ENCODE peak calls at places on chromosomes 7 and 10, in seven cellular contexts. One of them, this sample, is unnamed.

GRCh38 chr7:75650671-75651070 is 88.1 kb downstream of the HIP1 start:
- DNase-seq in SK-N-SH: peak
- DNase-seq in HCT116: no peak
- DNase-seq in GM12878: no peak
- DNase-seq in HepG2: no peak
- DNase-seq in K562: no peak
- DNase-seq in H1: no peak
- DNase-seq in this sample: no peak

GRCh38 chr10:6301482-6302083 is 98.9 kb downstream of the PFKFB3 start:
- DNase-seq in SK-N-SH: no peak
- DNase-seq in HCT116: no peak
- DNase-seq in GM12878: no peak
- DNase-seq in HepG2: no peak
- DNase-seq in K562: no peak
- DNase-seq in H1: no peak
- DNase-seq in this sample: no peak

GRCh38 chr10:4981722-4982471 is 18.7 kb downstream of the AKR1C1 start:
- DNase-seq in SK-N-SH: peak
- DNase-seq in HCT116: peak
- DNase-seq in GM12878: no peak
- DNase-seq in HepG2: peak
- DNase-seq in K562: peak
- DNase-seq in H1: peak
- DNase-seq in this sample: peak

GRCh38 chr7:5422324-5423271 is 1.0 kb downstream of the TNRC18 start:
- DNase-seq in SK-N-SH: peak
- DNase-seq in HCT116: no peak
- DNase-seq in GM12878: no peak
- DNase-seq in HepG2: peak
- DNase-seq in K562: peak
- DNase-seq in H1: no peak
- DNase-seq in this sample: no peak

GRCh38 chr10:19549503-19549902 is 266.7 kb upstream of the PLXDC2 start:
- DNase-seq in SK-N-SH: no peak
- DNase-seq in HCT116: no peak
- DNase-seq in GM12878: no peak
- DNase-seq in HepG2: no peak
- DNase-seq in K562: no peak
- DNase-seq in H1: no peak
- DNase-seq in this sample: no peak

GRCh38 chr10:114519756-114520288 is 115.5 kb upstream of the AFAP1L2 start:
- DNase-seq in SK-N-SH: no peak
- DNase-seq in HCT116: no peak
- DNase-seq in GM12878: no peak
- DNase-seq in HepG2: no peak
- DNase-seq in K562: no peak
- DNase-seq in H1: no peak
- DNase-seq in this sample: peak

GRCh38 chr7:111105269-111105668 is 14.3 kb downstream of the LRRN3 start:
- DNase-seq in SK-N-SH: no peak
- DNase-seq in HCT116: no peak
- DNase-seq in GM12878: no peak
- DNase-seq in HepG2: no peak
- DNase-seq in K562: no peak
- DNase-seq in H1: no peak
- DNase-seq in this sample: no peak

GRCh38 chr10:22658745-22659410 is 55.5 kb downstream of the PIP4K2A start:
- DNase-seq in SK-N-SH: no peak
- DNase-seq in HCT116: no peak
- DNase-seq in GM12878: no peak
- DNase-seq in HepG2: peak
- DNase-seq in K562: no peak
- DNase-seq in H1: no peak
- DNase-seq in this sample: no peak

GRCh38 chr10:52525761-52526160 is 211.7 kb downstream of the DKK1 start:
- DNase-seq in SK-N-SH: no peak
- DNase-seq in HCT116: no peak
- DNase-seq in GM12878: no peak
- DNase-seq in HepG2: no peak
- DNase-seq in K562: no peak
- DNase-seq in H1: no peak
- DNase-seq in this sample: no peak

GRCh38 chr10:58641095-58641531 is 128.4 kb downstream of the BICC1 start:
- DNase-seq in SK-N-SH: peak
- DNase-seq in HCT116: peak
- DNase-seq in GM12878: no peak
- DNase-seq in HepG2: peak
- DNase-seq in K562: no peak
- DNase-seq in H1: no peak
- DNase-seq in this sample: no peak

DNA sequence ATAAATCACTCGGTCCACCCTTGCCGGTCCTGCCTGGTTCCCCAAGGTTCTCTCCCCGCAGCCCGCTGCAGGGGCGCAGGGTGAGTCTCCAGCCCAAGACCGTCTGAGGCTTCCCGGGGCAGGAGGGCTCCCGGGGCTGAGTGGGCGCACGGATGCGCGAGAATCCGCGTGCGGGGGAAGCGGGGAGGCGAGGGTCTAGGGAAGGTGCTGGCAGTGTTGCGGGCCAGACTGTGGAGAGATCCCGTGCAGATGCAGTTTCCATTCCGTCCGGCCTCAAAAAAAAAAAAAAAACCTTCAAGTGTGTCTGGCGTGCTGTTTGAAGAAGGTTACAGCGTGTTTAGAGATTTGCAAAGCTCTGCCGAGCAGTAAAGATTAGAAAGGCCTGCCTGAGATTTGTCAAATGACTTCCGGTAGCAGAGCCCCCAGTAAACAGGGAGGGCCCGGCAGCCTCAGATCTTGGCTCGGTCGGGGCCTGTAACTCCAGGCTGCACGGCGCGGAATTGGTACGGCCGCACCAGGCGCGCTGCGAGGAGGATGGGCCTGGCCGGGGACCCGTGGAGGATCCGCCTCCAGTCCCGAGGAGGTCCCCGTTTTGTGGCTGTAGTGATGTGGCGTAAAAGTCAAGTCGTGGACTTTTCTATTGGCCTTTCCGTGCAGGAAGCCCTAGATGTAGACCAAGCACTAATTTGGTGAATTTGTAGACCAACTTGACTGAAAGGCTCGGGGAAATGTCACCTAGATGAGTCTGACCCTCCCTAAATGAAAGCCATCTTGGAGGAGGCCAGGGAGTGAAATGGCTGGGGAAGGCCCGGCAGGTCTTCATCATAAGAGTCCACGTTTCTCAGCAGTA is 293.2 kb upstream of the NFE2L3 start:
- DNase-seq in SK-N-SH: no peak
- DNase-seq in HCT116: no peak
- DNase-seq in GM12878: no peak
- DNase-seq in HepG2: no peak
- DNase-seq in K562: no peak
- DNase-seq in H1: no peak
- DNase-seq in this sample: no peak
- TF ChIP-seq JUND in SK-N-SH: no peak
- TF ChIP-seq JUND in HCT116: no peak
- TF ChIP-seq JUND in GM12878: no peak
- TF ChIP-seq JUND in HepG2: no peak
- TF ChIP-seq JUND in K562: no peak
- TF ChIP-seq JUND in H1: no peak
- TF ChIP-seq JUND in this sample: no peak

GRCh38 chr7:16918288-16918895 is 36.6 kb upstream of the AGR3 start:
- DNase-seq in SK-N-SH: peak
- DNase-seq in HCT116: peak
- DNase-seq in GM12878: no peak
- DNase-seq in HepG2: peak
- DNase-seq in K562: peak
- DNase-seq in H1: no peak
- DNase-seq in this sample: peak
- TF ChIP-seq JUND in SK-N-SH: no peak
- TF ChIP-seq JUND in HCT116: no peak
- TF ChIP-seq JUND in GM12878: no peak
- TF ChIP-seq JUND in HepG2: no peak
- TF ChIP-seq JUND in K562: no peak
- TF ChIP-seq JUND in H1: no peak
- TF ChIP-seq JUND in this sample: no peak

GRCh38 chr7:149817836-149818535 is 20.2 kb upstream of the ZNF862 start:
- DNase-seq in SK-N-SH: no peak
- DNase-seq in HCT116: no peak
- DNase-seq in GM12878: no peak
- DNase-seq in HepG2: no peak
- DNase-seq in K562: no peak
- DNase-seq in H1: no peak
- DNase-seq in this sample: no peak
- TF ChIP-seq JUND in SK-N-SH: no peak
- TF ChIP-seq JUND in HCT116: no peak
- TF ChIP-seq JUND in GM12878: no peak
- TF ChIP-seq JUND in HepG2: no peak
- TF ChIP-seq JUND in K562: no peak
- TF ChIP-seq JUND in H1: no peak
- TF ChIP-seq JUND in this sample: no peak

GRCh38 chr10:17472481-17473227 is 18.3 kb upstream of the ST8SIA6 start:
- DNase-seq in SK-N-SH: no peak
- DNase-seq in HCT116: no peak
- DNase-seq in GM12878: no peak
- DNase-seq in HepG2: no peak
- DNase-seq in K562: peak
- DNase-seq in H1: no peak
- DNase-seq in this sample: no peak

GRCh38 chr10:17475661-17476060 is 21.3 kb upstream of the ST8SIA6 start:
- DNase-seq in SK-N-SH: no peak
- DNase-seq in HCT116: no peak
- DNase-seq in GM12878: no peak
- DNase-seq in HepG2: no peak
- DNase-seq in K562: no peak
- DNase-seq in H1: no peak
- DNase-seq in this sample: no peak

GRCh38 chr10:17473228-17473950 is 19.0 kb upstream of the ST8SIA6 start:
- DNase-seq in SK-N-SH: no peak
- DNase-seq in HCT116: no peak
- DNase-seq in GM12878: no peak
- DNase-seq in HepG2: no peak
- DNase-seq in K562: no peak
- DNase-seq in H1: no peak
- DNase-seq in this sample: no peak

GRCh38 chr10:17476073-17476472 is 21.7 kb upstream of the ST8SIA6 start:
- DNase-seq in SK-N-SH: no peak
- DNase-seq in HCT116: no peak
- DNase-seq in GM12878: peak
- DNase-seq in HepG2: no peak
- DNase-seq in K562: no peak
- DNase-seq in H1: no peak
- DNase-seq in this sample: no peak

GRCh38 chr10:17474595-17474994 is 20.2 kb upstream of the ST8SIA6 start:
- DNase-seq in SK-N-SH: no peak
- DNase-seq in HCT116: peak
- DNase-seq in GM12878: no peak
- DNase-seq in HepG2: no peak
- DNase-seq in K562: peak
- DNase-seq in H1: no peak
- DNase-seq in this sample: no peak
- TF ChIP-seq JUND in SK-N-SH: no peak
- TF ChIP-seq JUND in HCT116: no peak
- TF ChIP-seq JUND in GM12878: no peak
- TF ChIP-seq JUND in HepG2: no peak
- TF ChIP-seq JUND in K562: no peak
- TF ChIP-seq JUND in H1: no peak
- TF ChIP-seq JUND in this sample: no peak

GRCh38 chr7:42236266-42237161 is 495 bp downstream of the GLI3 start:
- DNase-seq in SK-N-SH: peak
- DNase-seq in HCT116: no peak
- DNase-seq in GM12878: no peak
- DNase-seq in HepG2: no peak
- DNase-seq in K562: no peak
- DNase-seq in H1: no peak
- DNase-seq in this sample: peak
- TF ChIP-seq JUND in SK-N-SH: no peak
- TF ChIP-seq JUND in HCT116: no peak
- TF ChIP-seq JUND in GM12878: no peak
- TF ChIP-seq JUND in HepG2: no peak
- TF ChIP-seq JUND in K562: no peak
- TF ChIP-seq JUND in H1: no peak
- TF ChIP-seq JUND in this sample: no peak

GRCh38 chr10:53904506-53905241 is 896.4 kb downstream of the PCDH15 start:
- DNase-seq in SK-N-SH: no peak
- DNase-seq in HCT116: no peak
- DNase-seq in GM12878: no peak
- DNase-seq in HepG2: no peak
- DNase-seq in K562: no peak
- DNase-seq in H1: no peak
- DNase-seq in this sample: no peak

DNA sequence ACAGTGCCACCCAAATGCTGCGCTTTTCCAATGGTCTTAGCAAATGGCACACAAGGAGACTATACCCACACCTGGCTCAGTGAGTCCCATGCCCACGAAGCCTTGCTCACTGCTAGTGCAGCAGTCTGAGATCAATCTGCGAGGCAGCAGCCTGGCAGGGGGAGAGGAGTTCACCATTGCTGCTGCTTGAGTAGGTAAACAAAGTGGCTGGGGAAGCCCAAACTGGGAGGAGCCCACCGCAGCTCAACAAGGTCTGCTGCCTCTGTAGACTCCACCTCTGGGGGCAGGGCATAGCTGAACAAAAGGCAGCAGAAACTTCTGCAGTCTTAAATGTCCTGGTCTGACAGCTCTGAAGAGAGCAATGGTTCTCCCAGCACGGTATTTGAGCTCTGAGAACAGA is 891.2 kb downstream of the PCDH15 start:
- DNase-seq in SK-N-SH: no peak
- DNase-seq in HCT116: no peak
- DNase-seq in GM12878: no peak
- DNase-seq in HepG2: peak
- DNase-seq in K562: no peak
- DNase-seq in H1: no peak
- DNase-seq in this sample: peak
- TF ChIP-seq JUND in SK-N-SH: no peak
- TF ChIP-seq JUND in HCT116: no peak
- TF ChIP-seq JUND in GM12878: no peak
- TF ChIP-seq JUND in HepG2: no peak
- TF ChIP-seq JUND in K562: no peak
- TF ChIP-seq JUND in H1: no peak
- TF ChIP-seq JUND in this sample: no peak

DNA sequence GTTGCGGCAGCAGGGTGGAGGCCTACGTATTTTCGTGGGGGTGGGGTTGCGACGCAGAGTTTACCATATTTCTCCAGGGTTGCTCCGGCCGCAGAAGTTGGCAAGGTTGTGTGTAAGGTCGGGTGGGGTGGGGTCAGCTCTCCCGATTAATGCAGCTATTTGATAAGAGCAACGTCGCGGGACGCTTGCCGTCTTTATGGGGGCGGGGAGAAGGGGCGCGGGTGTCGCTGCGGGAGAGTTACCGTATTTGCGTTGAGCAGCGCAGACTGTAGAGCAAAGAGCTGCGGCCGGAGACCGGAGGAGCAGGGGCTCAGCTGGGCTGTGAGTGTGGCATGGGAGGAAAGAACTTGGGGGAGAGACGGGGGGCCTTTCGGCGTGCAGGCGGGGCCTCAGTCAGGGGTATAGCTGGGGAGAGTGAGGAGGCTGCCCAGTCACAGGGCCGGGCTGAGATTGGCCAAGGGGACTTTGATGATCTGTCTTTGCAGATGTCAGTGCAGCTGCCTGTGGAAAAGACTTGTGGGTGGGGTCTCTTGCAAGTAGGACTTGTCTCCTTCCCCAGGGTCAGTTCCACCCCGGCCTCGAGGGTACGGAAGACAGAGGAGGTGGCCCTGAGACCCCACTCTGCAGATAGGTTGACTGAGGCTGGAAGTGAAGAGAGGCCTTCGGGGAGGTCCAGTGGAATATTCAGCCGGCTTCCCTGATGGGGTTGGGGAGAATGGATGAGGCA is 26.6 kb downstream of the ZNF775 start:
- DNase-seq in SK-N-SH: peak
- DNase-seq in HCT116: no peak
- DNase-seq in GM12878: no peak
- DNase-seq in HepG2: no peak
- DNase-seq in K562: peak
- DNase-seq in H1: no peak
- DNase-seq in this sample: peak
- TF ChIP-seq JUND in SK-N-SH: no peak
- TF ChIP-seq JUND in HCT116: no peak
- TF ChIP-seq JUND in GM12878: no peak
- TF ChIP-seq JUND in HepG2: no peak
- TF ChIP-seq JUND in K562: no peak
- TF ChIP-seq JUND in H1: no peak
- TF ChIP-seq JUND in this sample: no peak